ENCODE peak calls at places on chromosomes 12 and 14, in seven cellular contexts. One of them, this sample, is unnamed.
A peak's percentile ranks its signal among the peaks of the same experiment; 100 is the strongest.

GRCh38 chr14:80634106-80634758 is 307.3 kb downstream of the CEP128 start:
- DNase-seq in suprapubic skin: no peak
- DNase-seq in heart left ventricle: no peak
- DNase-seq in lower lobe of right lung: no peak
- DNase-seq in mesothelial cell of epicardium: no peak
- DNase-seq in choroid plexus epithelial cell: peak; percentile 30
- DNase-seq in stomach: no peak
- DNase-seq in this sample: no peak

GRCh38 chr12:47730341-47730744 is 5.1 kb upstream of the ENDOU start:
- DNase-seq in suprapubic skin: no peak
- DNase-seq in heart left ventricle: no peak
- DNase-seq in lower lobe of right lung: no peak
- DNase-seq in mesothelial cell of epicardium: no peak
- DNase-seq in choroid plexus epithelial cell: no peak
- DNase-seq in stomach: peak; percentile 61
- DNase-seq in this sample: no peak

GRCh38 chr14:53016919-53017318 is 66.1 kb upstream of the FERMT2 start:
- DNase-seq in suprapubic skin: no peak
- DNase-seq in heart left ventricle: no peak
- DNase-seq in lower lobe of right lung: no peak
- DNase-seq in mesothelial cell of epicardium: no peak
- DNase-seq in choroid plexus epithelial cell: no peak
- DNase-seq in stomach: no peak
- DNase-seq in this sample: no peak

GRCh38 chr12:19030603-19031002 is 98.9 kb upstream of the PLEKHA5 start:
- DNase-seq in suprapubic skin: no peak
- DNase-seq in heart left ventricle: no peak
- DNase-seq in lower lobe of right lung: no peak
- DNase-seq in mesothelial cell of epicardium: no peak
- DNase-seq in choroid plexus epithelial cell: no peak
- DNase-seq in stomach: no peak
- DNase-seq in this sample: no peak

GRCh38 chr12:12072064-12072760 is 1.5 kb downstream of the BCL2L14 start:
- DNase-seq in suprapubic skin: no peak
- DNase-seq in heart left ventricle: no peak
- DNase-seq in lower lobe of right lung: peak; percentile 62
- DNase-seq in mesothelial cell of epicardium: no peak
- DNase-seq in choroid plexus epithelial cell: no peak
- DNase-seq in stomach: peak; percentile 73
- DNase-seq in this sample: no peak

GRCh38 chr12:43957732-43958131 is 121.9 kb downstream of the TMEM117 start:
- DNase-seq in suprapubic skin: no peak
- DNase-seq in heart left ventricle: peak; percentile 10
- DNase-seq in lower lobe of right lung: no peak
- DNase-seq in mesothelial cell of epicardium: no peak
- DNase-seq in choroid plexus epithelial cell: peak; percentile 72
- DNase-seq in stomach: no peak
- DNase-seq in this sample: no peak

GRCh38 chr12:109109756-109110350 is 6.5 kb upstream of the ACACB start:
- DNase-seq in suprapubic skin: no peak
- DNase-seq in heart left ventricle: no peak
- DNase-seq in lower lobe of right lung: no peak
- DNase-seq in mesothelial cell of epicardium: no peak
- DNase-seq in choroid plexus epithelial cell: peak; percentile 16
- DNase-seq in stomach: no peak
- DNase-seq in this sample: no peak

GRCh38 chr14:73712071-73712506 is 2.1 kb downstream of the PNMA1 start:
- DNase-seq in suprapubic skin: no peak
- DNase-seq in heart left ventricle: no peak
- DNase-seq in lower lobe of right lung: no peak
- DNase-seq in mesothelial cell of epicardium: no peak
- DNase-seq in choroid plexus epithelial cell: no peak
- DNase-seq in stomach: no peak
- DNase-seq in this sample: no peak

GRCh38 chr14:98952595-98953325 is 319.2 kb downstream of the BCL11B start:
- DNase-seq in suprapubic skin: no peak
- DNase-seq in heart left ventricle: no peak
- DNase-seq in lower lobe of right lung: no peak
- DNase-seq in mesothelial cell of epicardium: no peak
- DNase-seq in choroid plexus epithelial cell: peak; percentile 1
- DNase-seq in stomach: no peak
- DNase-seq in this sample: peak; percentile 24

GRCh38 chr12:111197545-111197944 is 171.3 kb downstream of the PHETA1 start:
- DNase-seq in suprapubic skin: no peak
- DNase-seq in heart left ventricle: no peak
- DNase-seq in lower lobe of right lung: no peak
- DNase-seq in mesothelial cell of epicardium: no peak
- DNase-seq in choroid plexus epithelial cell: no peak
- DNase-seq in stomach: no peak
- DNase-seq in this sample: no peak
- TF ChIP-seq CTCF in suprapubic skin: no peak
- TF ChIP-seq CTCF in heart left ventricle: no peak
- TF ChIP-seq CTCF in lower lobe of right lung: no peak
- TF ChIP-seq CTCF in mesothelial cell of epicardium: no peak
- TF ChIP-seq CTCF in choroid plexus epithelial cell: no peak
- TF ChIP-seq CTCF in stomach: no peak
- TF ChIP-seq CTCF in this sample: peak; percentile 35

GRCh38 chr12:103886398-103886797 is 43.8 kb upstream of the HSP90B1 start:
- DNase-seq in suprapubic skin: no peak
- DNase-seq in heart left ventricle: no peak
- DNase-seq in lower lobe of right lung: no peak
- DNase-seq in mesothelial cell of epicardium: no peak
- DNase-seq in choroid plexus epithelial cell: no peak
- DNase-seq in stomach: no peak
- DNase-seq in this sample: no peak

GRCh38 chr12:103882861-103883596 is 42.0 kb upstream of the NT5DC3 start:
- DNase-seq in suprapubic skin: no peak
- DNase-seq in heart left ventricle: no peak
- DNase-seq in lower lobe of right lung: no peak
- DNase-seq in mesothelial cell of epicardium: no peak
- DNase-seq in choroid plexus epithelial cell: no peak
- DNase-seq in stomach: no peak
- DNase-seq in this sample: no peak

GRCh38 chr12:103887738-103888137 is 42.5 kb upstream of the HSP90B1 start:
- DNase-seq in suprapubic skin: no peak
- DNase-seq in heart left ventricle: no peak
- DNase-seq in lower lobe of right lung: no peak
- DNase-seq in mesothelial cell of epicardium: no peak
- DNase-seq in choroid plexus epithelial cell: no peak
- DNase-seq in stomach: no peak
- DNase-seq in this sample: no peak

GRCh38 chr12:103881261-103881660 is 40.2 kb upstream of the NT5DC3 start:
- DNase-seq in suprapubic skin: no peak
- DNase-seq in heart left ventricle: no peak
- DNase-seq in lower lobe of right lung: no peak
- DNase-seq in mesothelial cell of epicardium: no peak
- DNase-seq in choroid plexus epithelial cell: no peak
- DNase-seq in stomach: no peak
- DNase-seq in this sample: no peak

GRCh38 chr12:103884316-103884715 is 43.3 kb upstream of the NT5DC3 start:
- DNase-seq in suprapubic skin: no peak
- DNase-seq in heart left ventricle: no peak
- DNase-seq in lower lobe of right lung: no peak
- DNase-seq in mesothelial cell of epicardium: no peak
- DNase-seq in choroid plexus epithelial cell: peak; percentile 89
- DNase-seq in stomach: no peak
- DNase-seq in this sample: no peak
- TF ChIP-seq CTCF in suprapubic skin: no peak
- TF ChIP-seq CTCF in heart left ventricle: no peak
- TF ChIP-seq CTCF in lower lobe of right lung: peak; percentile 30
- TF ChIP-seq CTCF in mesothelial cell of epicardium: no peak
- TF ChIP-seq CTCF in choroid plexus epithelial cell: peak; percentile 76
- TF ChIP-seq CTCF in stomach: no peak
- TF ChIP-seq CTCF in this sample: peak; percentile 59

DNA sequence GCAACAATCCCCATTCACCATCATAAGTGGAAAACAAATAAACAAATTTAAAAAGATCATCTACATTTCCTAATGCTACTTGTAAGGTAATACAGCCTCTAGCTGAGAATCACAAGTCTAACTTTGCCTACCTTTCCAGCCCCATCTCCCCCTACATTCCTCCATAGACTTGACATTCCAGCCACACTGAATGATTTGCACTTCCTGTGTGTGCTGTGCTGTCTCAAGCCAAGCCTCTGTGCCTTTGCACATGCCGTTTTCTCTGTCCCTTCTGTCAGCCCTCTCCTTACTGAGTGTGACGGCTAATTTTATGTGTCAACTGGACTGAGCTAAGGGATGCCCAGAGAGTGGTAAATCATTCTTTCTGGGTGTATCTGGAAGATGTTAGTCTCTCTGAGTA is 82.4 kb upstream of the MBIP start:
- DNase-seq in suprapubic skin: no peak
- DNase-seq in heart left ventricle: no peak
- DNase-seq in lower lobe of right lung: no peak
- DNase-seq in mesothelial cell of epicardium: no peak
- DNase-seq in choroid plexus epithelial cell: no peak
- DNase-seq in stomach: no peak
- DNase-seq in this sample: no peak
- TF ChIP-seq CTCF in suprapubic skin: no peak
- TF ChIP-seq CTCF in heart left ventricle: no peak
- TF ChIP-seq CTCF in lower lobe of right lung: no peak
- TF ChIP-seq CTCF in mesothelial cell of epicardium: no peak
- TF ChIP-seq CTCF in choroid plexus epithelial cell: no peak
- TF ChIP-seq CTCF in stomach: no peak
- TF ChIP-seq CTCF in this sample: no peak

DNA sequence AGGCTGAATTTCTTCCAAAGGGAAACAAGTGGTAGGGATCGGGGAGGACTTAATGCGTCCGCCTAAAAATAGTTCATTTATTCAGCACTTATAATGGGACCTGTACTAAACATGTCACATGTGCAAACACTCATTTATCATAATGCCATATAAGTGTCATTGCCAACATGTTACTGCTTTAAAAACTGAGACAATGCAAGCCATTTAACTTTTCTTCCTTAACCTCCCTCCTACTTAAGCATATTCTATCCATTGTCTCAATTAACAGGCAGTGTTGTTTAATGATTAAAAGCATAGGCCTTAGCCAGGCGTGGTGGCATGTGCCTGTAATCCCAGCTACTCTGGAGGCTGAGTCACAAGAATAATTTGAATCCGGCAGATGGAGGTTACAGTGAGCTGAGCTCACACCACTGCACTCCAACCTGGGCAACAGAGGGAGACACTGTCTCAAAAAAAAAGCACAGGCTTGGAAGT is 13.5 kb upstream of the SCFD1 start:
- DNase-seq in suprapubic skin: no peak
- DNase-seq in heart left ventricle: no peak
- DNase-seq in lower lobe of right lung: no peak
- DNase-seq in mesothelial cell of epicardium: no peak
- DNase-seq in choroid plexus epithelial cell: peak; percentile 58
- DNase-seq in stomach: no peak
- DNase-seq in this sample: no peak
- TF ChIP-seq CTCF in suprapubic skin: no peak
- TF ChIP-seq CTCF in heart left ventricle: no peak
- TF ChIP-seq CTCF in lower lobe of right lung: no peak
- TF ChIP-seq CTCF in mesothelial cell of epicardium: no peak
- TF ChIP-seq CTCF in choroid plexus epithelial cell: peak; percentile 34
- TF ChIP-seq CTCF in stomach: no peak
- TF ChIP-seq CTCF in this sample: no peak

GRCh38 chr14:22112004-22112403 is 438.4 kb upstream of the OR4E1 start:
- DNase-seq in suprapubic skin: no peak
- DNase-seq in heart left ventricle: no peak
- DNase-seq in lower lobe of right lung: no peak
- DNase-seq in mesothelial cell of epicardium: no peak
- DNase-seq in choroid plexus epithelial cell: peak; percentile 6
- DNase-seq in stomach: no peak
- DNase-seq in this sample: no peak
- TF ChIP-seq CTCF in suprapubic skin: no peak
- TF ChIP-seq CTCF in heart left ventricle: no peak
- TF ChIP-seq CTCF in lower lobe of right lung: peak; percentile 27
- TF ChIP-seq CTCF in mesothelial cell of epicardium: peak; percentile 69
- TF ChIP-seq CTCF in choroid plexus epithelial cell: peak; percentile 56
- TF ChIP-seq CTCF in stomach: peak; percentile 12
- TF ChIP-seq CTCF in this sample: peak; percentile 77